ENCODE peak calls at places on chromosomes 2 and 18, in eight cellular contexts. B is activated CD4-positive, alpha-beta T cell treated with anti-CD3 and anti-CD28 coated beads, Interleukin-2, amount 50 U/mL, for 48 hours; L is HuH-7.5; Q is fibroblast of the conjunctiva; R is astrocyte of the spinal cord; G is WTC11; F is tibial artery; D is endothelial cell. T is an unnamed sample.

GRCh38 chr18:26977791-26978190 is 112.3 kb upstream of the AQP4 start:
- DNase-seq in B (no peak), L (no peak), Q (no peak), R (no peak), G (no peak), F (no peak), D (no peak), T (no peak)

GRCh38 chr18:50331691-50332090 is 43.2 kb upstream of the SKA1 start:
- DNase-seq in B (no peak), L (no peak), Q (no peak), R (no peak), G (no peak), F (no peak), D (no peak), T (no peak)

GRCh38 chr2:190677255-190677654 is 28.4 kb downstream of the NAB1 start:
- DNase-seq in B (no peak), L (no peak), Q (no peak), R (no peak), G (no peak), F (no peak), D (no peak), T (no peak)

GRCh38 chr2:20479835-20480234 is 33.0 kb downstream of the RHOB start:
- DNase-seq in B (no peak), L (no peak), Q (no peak), R (no peak), G (no peak), F (no peak), D (no peak), T (no peak)

GRCh38 chr2:112867701-112868631 is 31.4 kb upstream of the IL1B start:
- DNase-seq in B (no peak), L (no peak), Q (no peak), R (no peak), G (no peak), F (no peak), D (no peak), T (no peak)

GRCh38 chr2:176104338-176105077 is 2.6 kb upstream of the HOXD11 start:
- DNase-seq in B (no peak), L (no peak), Q (no peak), R (no peak), G (no peak), F (no peak), D (no peak), T (no peak)

GRCh38 chr2:10457846-10458563 is 9.9 kb upstream of the ODC1 start:
- DNase-seq in B (no peak), L (no peak), Q (no peak), R (peak), G (no peak), F (no peak), D (no peak), T (no peak)

GRCh38 chr2:29401994-29402393 is 286.8 kb downstream of the CLIP4 start:
- DNase-seq in B (no peak), L (no peak), Q (no peak), R (no peak), G (no peak), F (no peak), D (no peak), T (no peak)

GRCh38 chr18:9237982-9238381 is 96.6 kb upstream of the TWSG1 start:
- DNase-seq in B (no peak), L (no peak), Q (no peak), R (no peak), G (no peak), F (peak), D (no peak), T (no peak)

GRCh38 chr2:88206665-88207347 is 36.7 kb downstream of the THNSL2 start:
- DNase-seq in B (no peak), L (no peak), Q (no peak), R (no peak), G (no peak), F (no peak), D (no peak), T (no peak)

GRCh38 chr2:11562476-11562875 is 28.6 kb downstream of the GREB1 start:
- DNase-seq in B (no peak), L (no peak), Q (no peak), R (no peak), G (no peak), F (peak), D (no peak), T (no peak)

GRCh38 chr2:24914713-24915112 is 5.3 kb downstream of the ADCY3 start:
- DNase-seq in B (no peak), L (no peak), Q (no peak), R (no peak), G (no peak), F (no peak), D (no peak), T (no peak)

GRCh38 chr18:53796042-53796729 is 428.3 kb downstream of the MBD2 start:
- DNase-seq in B (no peak), L (no peak), Q (peak), R (peak), G (no peak), F (peak), D (no peak), T (no peak)

GRCh38 chr2:76169289-76169688 is 458.6 kb upstream of the GCFC2 start:
- DNase-seq in B (no peak), L (no peak), Q (no peak), R (no peak), G (no peak), F (no peak), D (no peak), T (no peak)

GRCh38 chr2:126851756-126852155 is 46.9 kb upstream of the TEX51 start:
- DNase-seq in B (no peak), L (no peak), Q (no peak), R (no peak), G (no peak), F (no peak), D (no peak), T (no peak)

GRCh38 chr2:55102056-55102812 is 52.0 kb upstream of the RTN4 start:
- DNase-seq in B (no peak), L (no peak), Q (peak), R (peak), G (no peak), F (no peak), D (no peak), T (no peak)

GRCh38 chr2:120142528-120143261 is 80.5 kb downstream of the TMEM185B start:
- DNase-seq in B (no peak), L (no peak), Q (no peak), R (no peak), G (no peak), F (no peak), D (no peak), T (no peak)

GRCh38 chr2:106099691-106100090 is 94.4 kb downstream of the UXS1 start:
- DNase-seq in B (no peak), L (no peak), Q (no peak), R (no peak), G (no peak), F (no peak), D (no peak), T (no peak)

GRCh38 chr2:229920011-229920781 is 1.6 kb downstream of the TRIP12 start:
- DNase-seq in B (peak), L (no peak), Q (no peak), R (peak), G (no peak), F (no peak), D (peak), T (peak)

GRCh38 chr2:190582761-190583506 is 48.4 kb upstream of the NEMP2 start:
- DNase-seq in B (no peak), L (no peak), Q (no peak), R (no peak), G (no peak), F (no peak), D (no peak), T (no peak)

GRCh38 chr2:202671317-202672035 is 36.7 kb downstream of the FAM117B start:
- DNase-seq in B (no peak), L (no peak), Q (no peak), R (peak), G (no peak), F (no peak), D (no peak), T (no peak)

GRCh38 chr2:2809771-2810170 is 478.7 kb upstream of the MYT1L start:
- DNase-seq in B (no peak), L (no peak), Q (no peak), R (no peak), G (no peak), F (no peak), D (no peak), T (no peak)

GRCh38 chr2:202378001-202378400 is 1.9 kb downstream of the BMPR2 start:
- DNase-seq in B (no peak), L (no peak), Q (no peak), R (no peak), G (no peak), F (no peak), D (no peak), T (no peak)

GRCh38 chr18:60372598-60372997 is at the start of gene MC4R:
- DNase-seq in B (no peak), L (peak), Q (peak), R (peak), G (no peak), F (no peak), D (no peak), T (no peak)

GRCh38 chr2:85666435-85666924 is 1.5 kb downstream of the SFTPB start:
- DNase-seq in B (no peak), L (no peak), Q (no peak), R (no peak), G (no peak), F (no peak), D (no peak), T (no peak)

GRCh38 chr2:9057939-9058761 is 54.7 kb upstream of the MBOAT2 start:
- DNase-seq in B (peak), L (no peak), Q (peak), R (peak), G (no peak), F (no peak), D (no peak), T (no peak)

GRCh38 chr2:234290671-234291070 is 206.2 kb downstream of the ARL4C start:
- DNase-seq in B (peak), L (no peak), Q (no peak), R (no peak), G (no peak), F (no peak), D (no peak), T (peak)

GRCh38 chr2:119259296-119259860 is 35.7 kb downstream of the STEAP3 start:
- DNase-seq in B (no peak), L (no peak), Q (no peak), R (no peak), G (no peak), F (no peak), D (no peak), T (no peak)

T was measured in effector memory CD4-positive, alpha-beta T cell.